ENCODE peak calls at places on chromosomes 11 and 22, in nine cellular contexts. S, Y, P, H, L, D, J, X and U are unnamed samples.
A peak's percentile ranks its signal among the peaks of the same experiment; 100 is the strongest.

GRCh38 chr11:124882339-124883071 is 15.2 kb downstream of the ROBO4 start:
- DNase-seq in S (no peak), Y (no peak), P (no peak), H (peak; percentile 40), L (no peak), D (no peak), J (no peak), X (peak; percentile 56), U (no peak)

GRCh38 chr22:40308999-40309578 is 37.2 kb upstream of the ADSL start:
- DNase-seq in S (no peak), Y (no peak), P (no peak), H (no peak), L (no peak), D (no peak), J (no peak), X (no peak), U (no peak)

GRCh38 chr11:35663408-35663702 is 780 bp downstream of the TRIM44 start:
- DNase-seq in S (no peak), Y (no peak), P (no peak), H (no peak), L (no peak), D (no peak), J (no peak), X (no peak), U (no peak)

GRCh38 chr11:64276653-64277431 is 7.6 kb downstream of the BAD start:
- DNase-seq in S (peak; percentile 89), Y (no peak), P (no peak), H (peak; percentile 20), L (no peak), D (no peak), J (peak; percentile 94), X (no peak), U (no peak)

GRCh38 chr11:65932558-65932919 is 12.7 kb upstream of the TSGA10IP start:
- DNase-seq in S (no peak), Y (no peak), P (no peak), H (peak; percentile 47), L (no peak), D (no peak), J (peak; percentile 53), X (no peak), U (no peak)

GRCh38 chr11:123129920-123130319 is 65.1 kb downstream of the CLMP start:
- DNase-seq in S (no peak), Y (no peak), P (no peak), H (peak; percentile 67), L (no peak), D (no peak), J (peak; percentile 74), X (peak; percentile 60), U (no peak)

GRCh38 chr11:62452261-62452660 is 33.4 kb downstream of the SCGB1A1 start:
- DNase-seq in S (no peak), Y (no peak), P (no peak), H (no peak), L (no peak), D (no peak), J (no peak), X (no peak), U (no peak)

GRCh38 chr11:9814108-9814507 is 150.2 kb downstream of the SWAP70 start:
- DNase-seq in S (no peak), Y (no peak), P (no peak), H (no peak), L (no peak), D (no peak), J (no peak), X (no peak), U (no peak)

GRCh38 chr11:103700605-103701004 is 335.8 kb upstream of the DDI1 start:
- DNase-seq in S (no peak), Y (no peak), P (no peak), H (peak; percentile 71), L (no peak), D (no peak), J (peak; percentile 51), X (peak; percentile 88), U (no peak)

GRCh38 chr11:83120328-83120727 is 36.6 kb upstream of the PCF11 start:
- DNase-seq in S (no peak), Y (no peak), P (no peak), H (peak; percentile 8), L (no peak), D (no peak), J (peak; percentile 17), X (no peak), U (no peak)

GRCh38 chr11:47587733-47588326 is 1.4 kb downstream of the FAM180B start:
- DNase-seq in S (no peak), Y (no peak), P (no peak), H (no peak), L (no peak), D (no peak), J (no peak), X (no peak), U (no peak)

GRCh38 chr11:44306469-44307244 is 3.3 kb downstream of the ALX4 start:
- DNase-seq in S (no peak), Y (no peak), P (no peak), H (no peak), L (no peak), D (no peak), J (no peak), X (no peak), U (no peak)

GRCh38 chr11:89267660-89268302 is 90.1 kb downstream of the TYR start:
- DNase-seq in S (no peak), Y (no peak), P (no peak), H (no peak), L (no peak), D (no peak), J (no peak), X (no peak), U (no peak)

GRCh38 chr22:23608583-23608982 is 23.5 kb downstream of the DRICH1 start:
- DNase-seq in S (no peak), Y (no peak), P (peak; percentile 30), H (peak; percentile 28), L (no peak), D (no peak), J (peak; percentile 21), X (peak; percentile 20), U (no peak)

GRCh38 chr11:33899383-33900037 is 7.6 kb upstream of the LMO2 start:
- DNase-seq in S (peak; percentile 61), Y (no peak), P (no peak), H (peak; percentile 56), L (peak; percentile 33), D (no peak), J (peak; percentile 74), X (peak; percentile 95), U (no peak)

GRCh38 chr22:19825904-19826618 is 28.6 kb downstream of the GNB1L start:
- DNase-seq in S (no peak), Y (no peak), P (no peak), H (no peak), L (no peak), D (no peak), J (no peak), X (no peak), U (peak; percentile 1)

GRCh38 chr11:62142921-62143320 is 19.1 kb downstream of the INCENP start:
- DNase-seq in S (no peak), Y (no peak), P (no peak), H (no peak), L (no peak), D (no peak), J (no peak), X (no peak), U (peak; percentile 46)

GRCh38 chr22:39360674-39361413 is 11.1 kb downstream of the SYNGR1 start:
- DNase-seq in S (no peak), Y (no peak), P (no peak), H (peak; percentile 52), L (no peak), D (no peak), J (no peak), X (no peak), U (no peak)

GRCh38 chr11:64306876-64307622 is 1.7 kb downstream of the ESRRA start:
- DNase-seq in S (no peak), Y (no peak), P (no peak), H (no peak), L (no peak), D (no peak), J (no peak), X (no peak), U (no peak)

GRCh38 chr11:113161671-113162589 is 152.5 kb upstream of the TTC12 start:
- DNase-seq in S (no peak), Y (no peak), P (no peak), H (no peak), L (no peak), D (no peak), J (no peak), X (no peak), U (peak; percentile 74)

GRCh38 chr11:17760102-17761029 is 25.8 kb downstream of the KCNC1 start:
- DNase-seq in S (peak; percentile 24), Y (no peak), P (no peak), H (peak; percentile 65), L (no peak), D (peak; percentile 70), J (peak; percentile 27), X (peak; percentile 40), U (no peak)

GRCh38 chr22:41668971-41669911 is 19.4 kb downstream of the SNU13 start:
- DNase-seq in S (peak; percentile 18), Y (no peak), P (no peak), H (peak; percentile 75), L (no peak), D (no peak), J (peak; percentile 91), X (peak; percentile 47), U (no peak)

GRCh38 chr22:45772726-45773125 is 101.1 kb downstream of the ATXN10 start:
- DNase-seq in S (no peak), Y (no peak), P (no peak), H (no peak), L (no peak), D (no peak), J (no peak), X (no peak), U (no peak)

GRCh38 chr11:10303558-10304363 is 1.1 kb upstream of the ADM start:
- DNase-seq in S (peak; percentile 61), Y (no peak), P (no peak), H (peak; percentile 65), L (no peak), D (no peak), J (peak; percentile 90), X (peak; percentile 41), U (no peak)

GRCh38 chr22:43100223-43100622 is 10.3 kb upstream of the BIK start:
- DNase-seq in S (no peak), Y (no peak), P (no peak), H (no peak), L (no peak), D (no peak), J (no peak), X (no peak), U (no peak)

GRCh38 chr22:42792909-42793847 is 63.9 kb downstream of the ARFGAP3 start:
- DNase-seq in S (no peak), Y (no peak), P (no peak), H (no peak), L (no peak), D (no peak), J (no peak), X (no peak), U (no peak)

GRCh38 chr22:31193092-31193491 is 19.0 kb upstream of the LIMK2 start:
- DNase-seq in S (peak; percentile 91), Y (no peak), P (no peak), H (no peak), L (no peak), D (no peak), J (no peak), X (no peak), U (peak; percentile 82)